ENCODE peak calls at places on chromosome 11, in eight cellular contexts. One of them, this sample, is unnamed.

GRCh38 chr11:15685311-15685710 is 570.6 kb downstream of the INSC start:
- DNase-seq in adrenal gland: no peak
- DNase-seq in skeletal muscle cell: no peak
- DNase-seq in heart right ventricle: no peak
- DNase-seq in Peyer's patch: no peak
- DNase-seq in GM23338: peak
- DNase-seq in upper lobe of right lung: no peak
- DNase-seq in fibroblast of mammary gland: no peak
- DNase-seq in this sample: no peak

GRCh38 chr11:88367310-88367709 is 29.8 kb upstream of the CTSC start:
- DNase-seq in upper lobe of right lung: no peak
- DNase-seq in Peyer's patch: no peak
- DNase-seq in heart right ventricle: no peak
- DNase-seq in skeletal muscle cell: no peak
- DNase-seq in fibroblast of mammary gland: no peak
- DNase-seq in adrenal gland: no peak
- DNase-seq in GM23338: no peak
- DNase-seq in this sample: no peak

GRCh38 chr11:106786251-106786650 is 232.0 kb downstream of the GUCY1A2 start:
- DNase-seq in fibroblast of mammary gland: peak
- DNase-seq in upper lobe of right lung: no peak
- DNase-seq in GM23338: no peak
- DNase-seq in skeletal muscle cell: no peak
- DNase-seq in Peyer's patch: no peak
- DNase-seq in heart right ventricle: no peak
- DNase-seq in adrenal gland: no peak
- DNase-seq in this sample: peak

GRCh38 chr11:85826096-85826855 is 15.3 kb upstream of the SYTL2 start:
- DNase-seq in Peyer's patch: peak
- DNase-seq in adrenal gland: peak
- DNase-seq in skeletal muscle cell: no peak
- DNase-seq in heart right ventricle: peak
- DNase-seq in GM23338: peak
- DNase-seq in fibroblast of mammary gland: peak
- DNase-seq in upper lobe of right lung: no peak
- DNase-seq in this sample: no peak

GRCh38 chr11:55852141-55852540 is 13.6 kb downstream of the OR5D16 start:
- DNase-seq in upper lobe of right lung: no peak
- DNase-seq in heart right ventricle: no peak
- DNase-seq in skeletal muscle cell: no peak
- DNase-seq in GM23338: no peak
- DNase-seq in fibroblast of mammary gland: no peak
- DNase-seq in adrenal gland: no peak
- DNase-seq in Peyer's patch: no peak
- DNase-seq in this sample: no peak

GRCh38 chr11:12275818-12276217 is 101.6 kb upstream of the PARVA start:
- DNase-seq in adrenal gland: no peak
- DNase-seq in fibroblast of mammary gland: no peak
- DNase-seq in GM23338: no peak
- DNase-seq in upper lobe of right lung: no peak
- DNase-seq in heart right ventricle: no peak
- DNase-seq in skeletal muscle cell: no peak
- DNase-seq in Peyer's patch: peak
- DNase-seq in this sample: no peak

GRCh38 chr11:84316866-84317560 is 1030.8 kb upstream of the CCDC90B start:
- DNase-seq in heart right ventricle: no peak
- DNase-seq in upper lobe of right lung: no peak
- DNase-seq in GM23338: peak
- DNase-seq in adrenal gland: peak
- DNase-seq in Peyer's patch: no peak
- DNase-seq in fibroblast of mammary gland: peak
- DNase-seq in skeletal muscle cell: peak
- DNase-seq in this sample: peak

GRCh38 chr11:75273989-75274391 is 33.4 kb downstream of the TPBGL start:
- DNase-seq in fibroblast of mammary gland: no peak
- DNase-seq in GM23338: no peak
- DNase-seq in heart right ventricle: no peak
- DNase-seq in Peyer's patch: peak
- DNase-seq in upper lobe of right lung: peak
- DNase-seq in adrenal gland: no peak
- DNase-seq in skeletal muscle cell: no peak
- DNase-seq in this sample: no peak

GRCh38 chr11:10407055-10407454 is 48.0 kb upstream of the AMPD3 start:
- DNase-seq in fibroblast of mammary gland: peak
- DNase-seq in heart right ventricle: no peak
- DNase-seq in upper lobe of right lung: no peak
- DNase-seq in skeletal muscle cell: no peak
- DNase-seq in adrenal gland: no peak
- DNase-seq in GM23338: no peak
- DNase-seq in Peyer's patch: no peak
- DNase-seq in this sample: no peak

GRCh38 chr11:66868726-66869291 is 11.9 kb downstream of the LRFN4 start:
- DNase-seq in heart right ventricle: no peak
- DNase-seq in Peyer's patch: peak
- DNase-seq in GM23338: peak
- DNase-seq in skeletal muscle cell: no peak
- DNase-seq in upper lobe of right lung: peak
- DNase-seq in fibroblast of mammary gland: no peak
- DNase-seq in adrenal gland: no peak
- DNase-seq in this sample: no peak

GRCh38 chr11:66866007-66866406 is 9.1 kb downstream of the LRFN4 start:
- DNase-seq in upper lobe of right lung: no peak
- DNase-seq in fibroblast of mammary gland: no peak
- DNase-seq in skeletal muscle cell: no peak
- DNase-seq in GM23338: no peak
- DNase-seq in heart right ventricle: no peak
- DNase-seq in adrenal gland: no peak
- DNase-seq in Peyer's patch: no peak
- DNase-seq in this sample: no peak

GRCh38 chr11:66866420-66867010 is 9.7 kb downstream of the LRFN4 start:
- DNase-seq in adrenal gland: no peak
- DNase-seq in GM23338: no peak
- DNase-seq in Peyer's patch: no peak
- DNase-seq in upper lobe of right lung: no peak
- DNase-seq in fibroblast of mammary gland: no peak
- DNase-seq in heart right ventricle: no peak
- DNase-seq in skeletal muscle cell: peak
- DNase-seq in this sample: no peak

GRCh38 chr11:66868082-66868725 is 11.3 kb downstream of the LRFN4 start:
- DNase-seq in skeletal muscle cell: no peak
- DNase-seq in fibroblast of mammary gland: no peak
- DNase-seq in Peyer's patch: no peak
- DNase-seq in heart right ventricle: no peak
- DNase-seq in adrenal gland: no peak
- DNase-seq in GM23338: no peak
- DNase-seq in upper lobe of right lung: no peak
- DNase-seq in this sample: no peak

GRCh38 chr11:66867425-66868040 is 10.7 kb downstream of the LRFN4 start:
- DNase-seq in skeletal muscle cell: no peak
- DNase-seq in adrenal gland: no peak
- DNase-seq in upper lobe of right lung: no peak
- DNase-seq in GM23338: peak
- DNase-seq in fibroblast of mammary gland: no peak
- DNase-seq in heart right ventricle: no peak
- DNase-seq in Peyer's patch: no peak
- DNase-seq in this sample: no peak
- H3K4me3 ChIP-seq in skeletal muscle cell: no peak
- H3K4me3 ChIP-seq in adrenal gland: no peak
- H3K4me3 ChIP-seq in upper lobe of right lung: no peak
- H3K4me3 ChIP-seq in GM23338: no peak
- H3K4me3 ChIP-seq in fibroblast of mammary gland: no peak
- H3K4me3 ChIP-seq in heart right ventricle: no peak
- H3K4me3 ChIP-seq in Peyer's patch: no peak
- H3K4me3 ChIP-seq in this sample: no peak

GRCh38 chr11:65892661-65893317 is 2.3 kb downstream of the CCDC85B start:
- DNase-seq in fibroblast of mammary gland: no peak
- DNase-seq in GM23338: no peak
- DNase-seq in upper lobe of right lung: no peak
- DNase-seq in heart right ventricle: peak
- DNase-seq in skeletal muscle cell: no peak
- DNase-seq in Peyer's patch: no peak
- DNase-seq in adrenal gland: no peak
- DNase-seq in this sample: no peak
- H3K4me3 ChIP-seq in fibroblast of mammary gland: peak
- H3K4me3 ChIP-seq in GM23338: peak
- H3K4me3 ChIP-seq in upper lobe of right lung: peak
- H3K4me3 ChIP-seq in heart right ventricle: peak
- H3K4me3 ChIP-seq in skeletal muscle cell: no peak
- H3K4me3 ChIP-seq in Peyer's patch: no peak
- H3K4me3 ChIP-seq in adrenal gland: no peak
- H3K4me3 ChIP-seq in this sample: no peak

GRCh38 chr11:3977078-3977477 is 117.5 kb upstream of the RRM1 start:
- DNase-seq in fibroblast of mammary gland: no peak
- DNase-seq in skeletal muscle cell: no peak
- DNase-seq in upper lobe of right lung: no peak
- DNase-seq in GM23338: no peak
- DNase-seq in Peyer's patch: no peak
- DNase-seq in heart right ventricle: no peak
- DNase-seq in adrenal gland: no peak
- DNase-seq in this sample: no peak
- H3K4me3 ChIP-seq in fibroblast of mammary gland: no peak
- H3K4me3 ChIP-seq in skeletal muscle cell: no peak
- H3K4me3 ChIP-seq in upper lobe of right lung: no peak
- H3K4me3 ChIP-seq in GM23338: no peak
- H3K4me3 ChIP-seq in Peyer's patch: no peak
- H3K4me3 ChIP-seq in heart right ventricle: no peak
- H3K4me3 ChIP-seq in adrenal gland: no peak
- H3K4me3 ChIP-seq in this sample: no peak

DNA sequence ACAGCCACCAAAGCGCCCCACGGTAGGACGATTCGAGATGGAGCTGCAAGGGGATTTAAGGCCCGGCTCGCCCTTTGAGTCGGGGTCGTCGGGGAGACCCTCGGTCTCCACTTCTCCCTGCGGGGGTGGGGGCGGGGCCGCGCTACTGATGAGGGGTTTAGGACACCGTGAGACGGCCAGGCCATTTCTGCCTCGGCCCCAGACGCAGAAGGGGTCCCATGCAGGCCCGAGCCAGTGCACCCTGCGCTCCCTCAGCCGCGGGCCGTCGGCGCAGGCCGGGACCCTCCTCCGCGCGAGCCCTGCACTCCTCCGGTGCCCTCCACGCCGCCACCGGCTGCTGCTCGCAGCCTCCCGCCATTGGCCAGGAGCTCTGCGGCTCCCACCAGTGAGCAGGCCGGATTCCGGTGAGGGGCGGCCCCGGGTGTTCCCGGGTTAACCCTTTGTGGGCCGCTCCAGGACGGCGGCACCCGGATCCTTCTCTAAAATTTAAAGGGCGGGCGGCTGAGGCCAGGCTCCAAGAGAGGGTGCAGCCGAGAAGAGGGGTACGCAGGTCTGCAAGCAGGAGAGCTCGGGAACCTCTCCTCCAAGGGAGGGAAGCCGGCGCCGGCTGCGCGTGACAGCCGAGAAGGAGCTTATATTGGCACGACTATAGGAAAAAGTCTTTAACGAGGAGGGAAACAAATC is 18.0 kb downstream of the CREB3L1 start:
- DNase-seq in Peyer's patch: peak
- DNase-seq in skeletal muscle cell: no peak
- DNase-seq in heart right ventricle: peak
- DNase-seq in upper lobe of right lung: peak
- DNase-seq in adrenal gland: peak
- DNase-seq in fibroblast of mammary gland: peak
- DNase-seq in GM23338: peak
- DNase-seq in this sample: peak
- H3K4me3 ChIP-seq in Peyer's patch: peak
- H3K4me3 ChIP-seq in skeletal muscle cell: peak
- H3K4me3 ChIP-seq in heart right ventricle: peak
- H3K4me3 ChIP-seq in upper lobe of right lung: peak
- H3K4me3 ChIP-seq in adrenal gland: no peak
- H3K4me3 ChIP-seq in fibroblast of mammary gland: peak
- H3K4me3 ChIP-seq in GM23338: peak
- H3K4me3 ChIP-seq in this sample: peak

GRCh38 chr11:27217948-27218410 is 145.0 kb downstream of the CCDC34 start:
- DNase-seq in upper lobe of right lung: no peak
- DNase-seq in Peyer's patch: no peak
- DNase-seq in fibroblast of mammary gland: peak
- DNase-seq in GM23338: no peak
- DNase-seq in heart right ventricle: no peak
- DNase-seq in skeletal muscle cell: peak
- DNase-seq in adrenal gland: peak
- DNase-seq in this sample: peak
- H3K4me3 ChIP-seq in upper lobe of right lung: no peak
- H3K4me3 ChIP-seq in Peyer's patch: no peak
- H3K4me3 ChIP-seq in fibroblast of mammary gland: no peak
- H3K4me3 ChIP-seq in GM23338: no peak
- H3K4me3 ChIP-seq in heart right ventricle: no peak
- H3K4me3 ChIP-seq in skeletal muscle cell: no peak
- H3K4me3 ChIP-seq in adrenal gland: no peak
- H3K4me3 ChIP-seq in this sample: no peak

GRCh38 chr11:64801591-64802369 is 1.2 kb downstream of the MAP4K2 start:
- DNase-seq in Peyer's patch: no peak
- DNase-seq in adrenal gland: no peak
- DNase-seq in skeletal muscle cell: no peak
- DNase-seq in GM23338: no peak
- DNase-seq in fibroblast of mammary gland: no peak
- DNase-seq in heart right ventricle: no peak
- DNase-seq in upper lobe of right lung: no peak
- DNase-seq in this sample: no peak
- H3K4me3 ChIP-seq in Peyer's patch: peak
- H3K4me3 ChIP-seq in adrenal gland: no peak
- H3K4me3 ChIP-seq in skeletal muscle cell: peak
- H3K4me3 ChIP-seq in GM23338: peak
- H3K4me3 ChIP-seq in fibroblast of mammary gland: no peak
- H3K4me3 ChIP-seq in heart right ventricle: peak
- H3K4me3 ChIP-seq in upper lobe of right lung: peak
- H3K4me3 ChIP-seq in this sample: peak

GRCh38 chr11:93735627-93736026 is 5.7 kb downstream of the TAF1D start:
- DNase-seq in Peyer's patch: no peak
- DNase-seq in adrenal gland: no peak
- DNase-seq in upper lobe of right lung: no peak
- DNase-seq in GM23338: no peak
- DNase-seq in heart right ventricle: no peak
- DNase-seq in fibroblast of mammary gland: no peak
- DNase-seq in skeletal muscle cell: no peak
- DNase-seq in this sample: no peak
- H3K4me3 ChIP-seq in Peyer's patch: no peak
- H3K4me3 ChIP-seq in adrenal gland: no peak
- H3K4me3 ChIP-seq in upper lobe of right lung: no peak
- H3K4me3 ChIP-seq in GM23338: peak
- H3K4me3 ChIP-seq in heart right ventricle: no peak
- H3K4me3 ChIP-seq in fibroblast of mammary gland: no peak
- H3K4me3 ChIP-seq in skeletal muscle cell: no peak
- H3K4me3 ChIP-seq in this sample: no peak

This sample was measured in astrocyte.